ENCODE peak calls at places on chromosomes 3 and 15, in six cellular contexts. A, C, P, Z, Q and O are unnamed samples.

GRCh38 chr3:30516238-30516637 is 90.2 kb upstream of the TGFBR2 start:
- DNase-seq in C (no peak), P (no peak), A (no peak), Z (no peak), Q (no peak), O (no peak)

GRCh38 chr3:50525987-50526386 is 22.6 kb upstream of the CACNA2D2 start:
- DNase-seq in A (no peak), Q (peak), P (peak), Z (no peak), C (no peak), O (peak)

GRCh38 chr3:67650084-67650483 is 4.3 kb downstream of the SUCLG2 start:
- DNase-seq in C (no peak), Q (no peak), Z (no peak), A (no peak), P (peak), O (no peak)

GRCh38 chr3:10746001-10746400 is 70.0 kb upstream of the SLC6A11 start:
- DNase-seq in P (no peak), Z (no peak), Q (no peak), C (no peak), A (no peak), O (no peak)

GRCh38 chr15:31108836-31109235 is 7.3 kb upstream of the TRPM1 start:
- DNase-seq in C (no peak), P (no peak), A (no peak), Z (no peak), Q (no peak), O (peak)

GRCh38 chr3:58683001-58683845 is 16.6 kb upstream of the FAM3D start:
- DNase-seq in P (no peak), Z (no peak), A (no peak), C (no peak), Q (no peak), O (no peak)

GRCh38 chr3:36443042-36443686 is 62.9 kb downstream of the STAC start:
- DNase-seq in A (no peak), C (no peak), P (no peak), Q (peak), Z (no peak), O (no peak)

GRCh38 chr15:51094606-51095569 is at the start of gene TNFAIP8L3:
- DNase-seq in C (no peak), A (peak), Z (no peak), Q (peak), P (no peak), O (no peak)

GRCh38 chr3:30650348-30650995 is 44.1 kb downstream of the TGFBR2 start:
- DNase-seq in C (no peak), A (no peak), Z (no peak), P (no peak), Q (no peak), O (no peak)

GRCh38 chr3:56775356-56775914 is 26.3 kb downstream of the ARHGEF3 start:
- DNase-seq in A (no peak), C (no peak), Z (no peak), Q (no peak), P (no peak), O (no peak)

GRCh38 chr3:142929109-142929508 is 34.4 kb downstream of the PAQR9 start:
- DNase-seq in P (peak), Q (no peak), Z (no peak), A (peak), C (no peak), O (peak)

GRCh38 chr3:64297563-64297962 is 72.3 kb upstream of the PRICKLE2 start:
- DNase-seq in P (no peak), A (no peak), Q (no peak), Z (no peak), C (no peak), O (no peak)

GRCh38 chr15:63157891-63158431 is 684 bp upstream of the RPS27L start:
- DNase-seq in P (peak), A (no peak), Z (peak), C (peak), Q (no peak), O (peak)
- TF ChIP-seq CTCF in P (no peak), A (peak), Z (peak), C (peak), Q (peak), O (peak)

DNA sequence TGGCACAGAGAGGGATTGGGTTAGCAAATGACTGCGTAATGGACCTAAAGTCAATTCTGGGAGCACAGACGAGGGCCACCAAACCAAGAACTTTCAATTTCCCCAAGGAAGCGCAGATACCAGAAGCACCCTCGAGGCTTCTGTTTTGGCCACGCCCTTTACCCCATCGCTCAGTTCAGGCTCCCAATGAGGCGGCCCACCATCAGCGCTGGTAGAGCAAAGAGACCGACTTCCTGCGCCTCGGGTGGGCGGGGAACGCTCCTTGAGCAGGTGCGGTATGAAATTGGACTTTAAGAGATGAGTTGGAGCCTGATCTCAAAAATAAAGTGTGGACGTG is 603 bp upstream of the SPSB4 start:
- DNase-seq in Q (no peak), A (no peak), C (no peak), P (no peak), Z (no peak), O (no peak)
- H3K4me3 ChIP-seq in Q (peak), A (peak), C (no peak), P (peak), Z (no peak), O (no peak)

GRCh38 chr15:41556657-41557056 is 2.4 kb upstream of the TYRO3 start:
- DNase-seq in Z (no peak), C (no peak), P (no peak), A (no peak), Q (no peak), O (no peak)

GRCh38 chr15:41559489-41560177 is 621 bp downstream of the TYRO3 start:
- DNase-seq in P (no peak), Q (peak), A (no peak), Z (no peak), C (no peak), O (no peak)

GRCh38 chr15:41559239-41559488 is 152 bp downstream of the TYRO3 start:
- DNase-seq in C (no peak), Q (no peak), P (no peak), Z (no peak), A (no peak), O (no peak)

GRCh38 chr15:41557673-41558399 is 1.2 kb upstream of the TYRO3 start:
- DNase-seq in P (peak), C (peak), Z (peak), Q (peak), A (peak), O (peak)

DNA sequence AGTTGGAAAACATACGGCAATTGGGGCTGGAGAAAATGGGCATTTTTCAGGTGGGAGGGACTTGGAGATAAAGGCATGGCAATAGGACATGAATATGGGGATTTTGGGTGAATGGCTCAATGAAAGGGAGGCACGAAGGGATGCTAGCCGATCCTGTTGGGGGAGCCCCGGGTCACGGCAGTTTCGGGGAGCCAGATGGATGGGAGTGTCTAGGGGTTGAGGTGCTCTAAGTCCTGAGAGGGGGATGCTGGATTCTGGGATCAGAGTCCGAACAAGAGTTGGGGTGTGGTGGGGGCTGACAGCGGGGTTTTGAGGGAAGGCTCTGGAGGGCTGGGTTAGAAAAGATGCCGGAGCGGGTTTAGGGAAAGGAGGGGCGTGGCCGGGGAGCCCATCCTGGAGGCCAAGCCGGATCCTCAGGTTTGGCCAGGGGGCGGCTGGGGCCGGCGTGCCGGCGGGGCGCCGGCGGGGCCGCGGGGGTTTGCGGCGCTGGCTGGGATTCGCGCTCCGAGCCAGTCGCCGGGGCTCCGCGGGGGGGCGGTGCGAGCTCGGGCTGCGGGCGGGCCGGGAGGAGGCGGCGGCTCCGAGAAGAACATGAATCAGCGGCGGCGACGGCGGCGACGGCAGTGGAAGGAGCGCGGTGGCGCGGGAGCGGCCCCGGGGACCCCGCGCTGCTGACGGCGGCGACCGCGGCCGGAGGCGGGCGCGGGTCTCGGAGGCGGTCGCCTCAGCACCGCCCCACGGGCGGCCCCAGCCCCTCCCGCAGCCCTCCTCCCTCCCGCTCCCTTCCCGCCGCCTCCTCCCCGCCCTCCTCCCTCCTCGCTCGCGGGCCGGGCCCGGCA is at the start of gene TYRO3:
- DNase-seq in Z (peak), C (no peak), Q (peak), A (peak), P (peak), O (peak)
- TF ChIP-seq CTCF in Z (no peak), C (no peak), Q (no peak), A (no peak), P (no peak), O (no peak)

DNA sequence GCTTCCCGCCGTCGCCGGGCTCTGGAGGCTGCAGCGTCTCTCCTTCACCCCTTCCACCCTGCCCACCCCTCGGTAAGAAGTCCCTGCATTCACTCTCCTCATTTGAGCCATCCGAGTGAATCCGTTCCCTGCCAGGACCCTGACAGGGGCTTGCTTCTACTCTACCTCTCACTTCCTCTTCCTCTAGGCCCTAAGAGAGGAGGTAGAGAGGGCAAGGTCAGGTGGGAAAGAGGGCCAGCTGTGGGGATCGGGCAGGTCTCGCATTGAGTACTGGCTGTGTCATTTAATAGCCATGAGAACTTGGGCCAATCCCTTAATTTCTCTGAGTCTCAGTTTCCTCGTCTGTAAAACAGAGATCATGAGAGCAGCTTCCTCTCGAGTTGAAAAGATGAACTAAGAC is 283.6 kb downstream of the UACA start:
- DNase-seq in Z (peak), A (no peak), C (no peak), P (no peak), Q (no peak), O (no peak)
- H3K4me3 ChIP-seq in Z (no peak), A (no peak), C (no peak), P (no peak), Q (no peak), O (no peak)

GRCh38 chr3:124985358-124985757 is 50.8 kb upstream of the MUC13 start:
- DNase-seq in Z (no peak), Q (no peak), P (no peak), A (no peak), C (peak), O (peak)

GRCh38 chr3:124982855-124983254 is 48.3 kb upstream of the MUC13 start:
- DNase-seq in Z (no peak), P (no peak), C (no peak), A (no peak), Q (no peak), O (no peak)

GRCh38 chr3:124984754-124985153 is 50.2 kb upstream of the MUC13 start:
- DNase-seq in Q (no peak), C (no peak), Z (no peak), P (no peak), A (no peak), O (no peak)

GRCh38 chr3:124981472-124981871 is 46.9 kb upstream of the MUC13 start:
- DNase-seq in P (no peak), A (no peak), Z (no peak), C (no peak), Q (no peak), O (no peak)

GRCh38 chr3:124986153-124987143 is 51.9 kb upstream of the MUC13 start:
- DNase-seq in C (peak), Z (no peak), A (no peak), P (no peak), Q (no peak), O (peak)
- TF ChIP-seq CTCF in C (peak), Z (peak), A (peak), P (peak), Q (peak), O (peak)

DNA sequence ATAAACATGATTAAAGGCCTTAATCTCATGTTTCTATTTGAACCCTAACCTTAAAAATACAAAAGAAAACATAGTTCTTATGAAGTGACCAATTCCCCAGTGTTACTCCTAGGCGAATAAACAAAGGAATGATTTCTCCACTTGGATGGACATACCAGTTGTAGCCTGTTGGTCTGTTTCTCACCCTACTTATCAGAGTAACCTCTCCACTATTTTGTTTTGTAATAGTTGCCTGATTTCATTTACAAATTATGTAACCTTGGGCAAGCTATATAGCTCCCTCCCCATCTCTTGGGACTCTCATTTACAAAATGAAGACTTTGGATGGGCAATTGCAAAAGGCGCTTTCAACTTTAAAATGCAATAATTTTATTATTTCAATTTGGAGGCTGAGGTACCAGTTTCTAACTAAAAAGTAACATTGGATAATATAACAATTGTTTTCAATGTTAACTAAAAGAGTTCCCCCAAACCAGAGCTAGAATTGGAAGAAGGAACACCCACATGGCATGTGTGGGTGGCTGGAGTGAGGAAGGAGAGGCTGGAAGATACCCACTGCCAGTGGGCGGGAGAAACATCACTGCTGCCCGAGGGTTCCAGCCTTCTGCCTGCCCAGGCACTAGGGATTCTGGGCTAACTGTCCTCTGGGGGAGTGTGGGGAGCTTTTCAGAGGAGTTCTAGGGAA is 74.2 kb downstream of the RFTN1 start:
- DNase-seq in P (no peak), Q (no peak), Z (no peak), A (no peak), C (no peak), O (peak)
- H3K4me3 ChIP-seq in P (no peak), Q (no peak), Z (no peak), A (no peak), C (no peak), O (no peak)